ENCODE peak calls at places on chromosome 5, in six cellular contexts. C is IMR-90, B is trophoblast cell, L is H9, I is H1, X is mesenchymal stem cell. P is an unnamed sample.

GRCh38 chr5:33319151-33319550 is 121.6 kb upstream of the TARS1 start:
- DNase-seq in C (no peak), B (no peak), L (no peak), X (no peak), I (no peak), P (no peak)

GRCh38 chr5:35373196-35373696 is 143.0 kb upstream of the PRLR start:
- DNase-seq in B (peak), X (no peak), C (no peak), L (no peak), I (no peak), P (no peak)

GRCh38 chr5:114418546-114419388 is 56.9 kb downstream of the KCNN2 start:
- DNase-seq in X (no peak), C (no peak), L (no peak), B (no peak), I (no peak), P (no peak)

GRCh38 chr5:139848508-139849100 is 53.0 kb downstream of the PSD2 start:
- DNase-seq in C (no peak), I (no peak), X (no peak), L (peak), B (no peak), P (no peak)

GRCh38 chr5:65760504-65761275 is 38.7 kb downstream of the NLN start:
- DNase-seq in I (no peak), X (no peak), C (peak), B (no peak), L (no peak), P (no peak)

GRCh38 chr5:179139936-179140235 is 79.7 kb downstream of the ZNF354C start:
- DNase-seq in B (no peak), C (no peak), X (no peak), L (no peak), I (no peak), P (no peak)

GRCh38 chr5:180136661-180137381 is 65.3 kb upstream of the RNF130 start:
- DNase-seq in C (no peak), B (no peak), I (no peak), L (peak), X (no peak), P (no peak)

GRCh38 chr5:180959661-180960060 is 29.0 kb upstream of the BTNL3 start:
- DNase-seq in C (no peak), X (no peak), L (no peak), B (no peak), I (no peak), P (no peak)

GRCh38 chr5:161284445-161284844 is 262.1 kb downstream of the GABRB2 start:
- DNase-seq in X (no peak), C (no peak), L (no peak), I (no peak), B (no peak), P (no peak)

GRCh38 chr5:135373747-135374515 is 25.1 kb downstream of the MACROH2A1 start:
- DNase-seq in X (no peak), C (no peak), L (no peak), B (peak), I (no peak), P (no peak)

GRCh38 chr5:135369952-135370351 is 29.1 kb downstream of the MACROH2A1 start:
- DNase-seq in B (no peak), C (no peak), X (no peak), I (no peak), L (no peak), P (no peak)

GRCh38 chr5:135375040-135375439 is 24.0 kb downstream of the MACROH2A1 start:
- DNase-seq in L (no peak), C (no peak), X (no peak), B (peak), I (no peak), P (no peak)

GRCh38 chr5:135372654-135373381 is 26.2 kb downstream of the MACROH2A1 start:
- DNase-seq in C (no peak), I (no peak), X (no peak), L (no peak), B (no peak), P (no peak)

DNA sequence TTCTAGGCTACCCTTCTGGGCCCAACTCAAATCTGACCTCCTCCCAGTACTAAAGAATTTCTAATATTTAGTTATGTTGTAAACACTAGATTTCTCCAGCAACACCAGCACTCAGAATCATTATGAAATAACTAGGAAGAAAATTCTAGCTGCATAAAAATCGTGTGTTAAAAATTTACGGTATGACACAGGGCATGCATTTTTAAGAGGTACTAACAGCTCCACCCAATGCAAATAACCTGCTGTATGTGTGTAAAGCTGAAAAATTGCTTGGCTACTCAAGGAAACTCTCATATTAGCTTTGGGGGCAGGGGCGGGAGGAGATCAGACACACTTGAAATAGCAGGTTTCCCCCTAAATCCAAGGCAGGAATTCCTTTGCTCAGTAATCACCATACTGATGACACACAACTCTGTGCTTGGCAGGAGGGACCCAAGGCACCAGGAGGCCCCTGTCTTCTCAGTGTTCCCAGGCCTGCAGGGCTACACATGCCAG is 27.2 kb downstream of the MACROH2A1 start:
- DNase-seq in L (no peak), X (no peak), I (no peak), C (peak), B (peak), P (no peak)
- H3K4me2 ChIP-seq in L (no peak), X (no peak), I (no peak), C (peak), B (no peak), P (no peak)

GRCh38 chr5:69418559-69418958 is 3.6 kb downstream of the MARVELD2 start:
- DNase-seq in B (no peak), I (no peak), X (no peak), C (no peak), L (no peak), P (no peak)

GRCh38 chr5:69416699-69417098 is 1.8 kb downstream of the MARVELD2 start:
- DNase-seq in B (no peak), C (no peak), I (no peak), L (no peak), X (no peak), P (no peak)

GRCh38 chr5:69416180-69416579 is 1.3 kb downstream of the MARVELD2 start:
- DNase-seq in L (peak), B (no peak), X (no peak), I (no peak), C (no peak), P (peak)

GRCh38 chr5:69414885-69415583 is at the start of gene MARVELD2:
- DNase-seq in C (peak), B (peak), X (peak), I (peak), L (peak), P (peak)

GRCh38 chr5:69415584-69415958 is 655 bp downstream of the MARVELD2 start:
- DNase-seq in X (no peak), C (no peak), I (no peak), B (peak), L (peak), P (peak)
- H2BK5ac ChIP-seq in X (no peak), C (no peak), I (peak), B (peak), L (no peak), P (peak)

DNA sequence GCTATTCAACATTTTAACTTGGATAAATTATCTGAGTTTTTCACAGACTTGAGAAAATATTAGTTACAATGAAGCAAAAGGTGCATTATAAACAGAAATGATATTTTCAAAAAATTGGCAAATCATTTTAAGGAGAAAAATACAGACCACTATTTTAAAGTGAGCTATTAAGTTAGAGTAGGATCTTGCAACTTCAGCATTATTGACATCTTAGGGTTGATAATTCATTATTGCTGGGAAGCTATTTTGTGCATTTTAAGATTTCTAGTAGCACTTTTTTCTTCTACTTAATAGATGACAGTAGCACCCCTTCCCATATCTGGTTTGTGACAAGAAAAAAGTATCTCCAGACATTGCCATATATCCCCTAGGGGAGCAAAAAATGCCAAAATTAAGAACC is 774.1 kb downstream of the CDH12 start:
- DNase-seq in L (no peak), C (no peak), B (no peak), I (no peak), X (no peak), P (no peak)
- H4K91ac ChIP-seq in L (no peak), C (no peak), B (no peak), I (no peak), X (no peak), P (no peak)

DNA sequence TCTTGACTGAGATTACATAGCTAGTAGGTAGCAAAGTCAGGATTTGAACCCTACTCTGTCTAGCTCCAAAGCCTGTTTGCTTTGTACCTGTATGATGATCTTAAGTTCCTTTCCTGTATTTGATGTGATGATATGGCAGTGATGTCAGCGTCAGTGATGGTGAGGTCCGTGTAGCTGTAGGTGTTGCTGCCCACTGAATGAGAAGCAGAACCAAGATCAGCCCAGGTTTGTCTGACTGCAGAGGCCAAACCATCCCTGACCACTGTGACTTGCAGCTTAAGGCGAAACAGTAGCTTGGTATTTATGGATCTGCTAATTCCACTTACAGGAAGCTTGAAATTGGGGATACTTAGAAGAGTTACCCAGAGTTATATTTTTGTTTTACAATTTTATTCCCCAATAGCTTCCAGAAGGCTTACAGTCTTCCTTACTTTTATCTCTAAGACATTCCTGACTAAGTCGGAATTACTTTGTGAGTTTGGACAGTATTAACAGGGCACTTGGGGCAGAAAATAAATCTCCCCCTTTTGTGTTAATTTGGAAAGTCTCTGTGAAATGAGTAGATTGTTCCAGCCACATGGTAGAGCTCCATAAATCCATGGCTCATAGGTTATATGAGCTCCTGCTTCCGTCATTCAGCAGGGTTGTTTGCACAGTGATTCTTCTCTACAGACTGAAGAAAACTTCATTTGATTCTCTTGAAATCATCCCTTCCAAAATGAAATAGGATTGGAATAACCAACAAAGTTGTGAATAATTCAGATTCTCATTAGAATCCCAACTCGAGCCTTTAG is 273.4 kb downstream of the NR3C1 start:
- DNase-seq in B (no peak), C (no peak), I (no peak), L (no peak), X (no peak), P (no peak)
- H3K4me2 ChIP-seq in B (no peak), C (no peak), I (no peak), L (no peak), X (no peak), P (no peak)

GRCh38 chr5:41808294-41808693 is 61.9 kb downstream of the OXCT1 start:
- DNase-seq in X (peak), L (no peak), B (no peak), C (no peak), I (no peak), P (no peak)

GRCh38 chr5:41809128-41809527 is 61.1 kb downstream of the OXCT1 start:
- DNase-seq in L (no peak), I (no peak), X (peak), B (no peak), C (no peak), P (no peak)
- H2BK5ac ChIP-seq in L (no peak), I (no peak), X (no peak), B (no peak), C (no peak), P (no peak)

GRCh38 chr5:83363111-83363510 is 108.4 kb upstream of the VCAN start:
- DNase-seq in X (no peak), B (no peak), C (no peak), L (no peak), I (no peak), P (no peak)
- H4K91ac ChIP-seq in X (no peak), B (no peak), C (no peak), L (no peak), I (no peak), P (no peak)

GRCh38 chr5:88879724-88880123 is 3.3 kb downstream of the MEF2C start:
- DNase-seq in X (no peak), B (peak), I (no peak), L (no peak), C (no peak), P (no peak)
- H3K4me2 ChIP-seq in X (no peak), B (no peak), I (no peak), L (no peak), C (no peak), P (no peak)

P was measured in neuronal stem cell.